ENCODE peak calls at places on chromosomes 5 and 9, in ten cellular contexts. A is effector memory CD4-positive, alpha-beta T cell; O is neural progenitor cell; M is mucosa of descending colon; G is hepatocyte; C is fibroblast of lung; R is pancreas; H is PC-3; U is heart left ventricle; S is naive thymus-derived CD4-positive, alpha-beta T cell. W is an unnamed sample.

GRCh38 chr5:180172447-180173197 is 36.4 kb downstream of the RASGEF1C start:
- DNase-seq in A (no peak), O (no peak), M (no peak), G (peak; percentile 67), C (no peak), R (no peak), H (no peak), U (peak; percentile 62), S (no peak), W (no peak)

GRCh38 chr5:90097082-90097477 is 312.5 kb downstream of the CETN3 start:
- DNase-seq in A (no peak), O (no peak), M (no peak), G (no peak), C (no peak), R (no peak), H (no peak), U (no peak), S (no peak), W (no peak)

GRCh38 chr5:172828911-172829431 is 5.1 kb upstream of the ERGIC1 start:
- DNase-seq in A (no peak), O (no peak), M (no peak), G (no peak), C (peak; percentile 54), R (no peak), H (peak; percentile 29), U (no peak), S (no peak), W (no peak)

GRCh38 chr5:73218552-73219171 is 45.7 kb downstream of the TMEM174 start:
- DNase-seq in A (no peak), O (peak; percentile 34), M (no peak), G (peak; percentile 42), C (peak; percentile 53), R (no peak), H (peak; percentile 58), U (no peak), S (no peak), W (no peak)

GRCh38 chr9:37011530-37011929 is 22.5 kb downstream of the PAX5 start:
- DNase-seq in A (no peak), O (no peak), M (no peak), G (no peak), C (no peak), R (no peak), H (no peak), U (no peak), S (no peak), W (no peak)

GRCh38 chr9:4967521-4967920 is 17.6 kb upstream of the JAK2 start:
- DNase-seq in A (no peak), O (no peak), M (no peak), G (no peak), C (no peak), R (no peak), H (no peak), U (no peak), S (no peak), W (no peak)

GRCh38 chr5:173302546-173303155 is 25.6 kb downstream of the STC2 start:
- DNase-seq in A (no peak), O (peak; percentile 37), M (no peak), G (no peak), C (peak; percentile 87), R (no peak), H (peak; percentile 96), U (no peak), S (no peak), W (no peak)

GRCh38 chr5:138179277-138179857 is 455 bp downstream of the KIF20A start:
- DNase-seq in A (no peak), O (peak; percentile 48), M (no peak), G (peak; percentile 10), C (peak; percentile 4), R (no peak), H (no peak), U (no peak), S (no peak), W (peak; percentile 30)

GRCh38 chr5:136374003-136374402 is 8.7 kb upstream of the TRPC7 start:
- DNase-seq in A (no peak), O (peak; percentile 45), M (no peak), G (peak; percentile 30), C (peak; percentile 21), R (no peak), H (peak; percentile 64), U (no peak), S (no peak), W (no peak)

GRCh38 chr5:65837139-65837538 is 89.2 kb upstream of the ERBIN start:
- DNase-seq in A (no peak), O (no peak), M (no peak), G (no peak), C (peak; percentile 92), R (no peak), H (peak; percentile 38), U (no peak), S (no peak), W (no peak)

GRCh38 chr9:19510907-19511306 is 102.1 kb downstream of the ACER2 start:
- DNase-seq in A (no peak), O (no peak), M (no peak), G (no peak), C (no peak), R (no peak), H (no peak), U (no peak), S (no peak), W (no peak)

DNA sequence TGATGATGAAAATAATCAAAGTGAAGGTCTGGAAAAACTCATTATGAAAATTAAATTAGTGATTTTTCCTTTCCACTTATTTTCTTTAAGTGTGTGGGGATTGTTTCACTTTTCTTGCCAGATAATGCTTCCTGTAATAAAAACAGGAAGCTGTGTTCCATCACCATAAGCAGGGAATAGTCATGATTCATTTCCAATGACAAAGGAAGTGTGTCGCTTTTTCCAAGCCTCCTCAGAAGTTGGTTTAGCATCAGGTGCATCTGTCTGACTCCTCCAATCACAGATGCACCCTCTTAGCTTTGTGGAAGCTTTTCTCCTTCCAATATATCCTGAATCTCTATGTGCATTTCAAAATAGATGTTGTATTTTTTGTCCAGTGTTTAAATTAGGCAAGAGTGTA is 2068.7 kb downstream of the MAT2B start:
- DNase-seq in A (no peak), O (no peak), M (no peak), G (no peak), C (no peak), R (no peak), H (no peak), U (no peak), S (no peak), W (no peak)
- H3K9me3 ChIP-seq in A (peaks cover 5% of the 10 kb centered on the region), O (no peaks in the 10 kb centered on the region), M (peaks cover 5% of the 10 kb centered on the region), G (no peaks in the 10 kb centered on the region), C (no peaks in the 10 kb centered on the region), R (no peaks in the 10 kb centered on the region), H (no peaks in the 10 kb centered on the region), U (no peaks in the 10 kb centered on the region), S (no peaks in the 10 kb centered on the region), W (no peaks in the 10 kb centered on the region)

DNA sequence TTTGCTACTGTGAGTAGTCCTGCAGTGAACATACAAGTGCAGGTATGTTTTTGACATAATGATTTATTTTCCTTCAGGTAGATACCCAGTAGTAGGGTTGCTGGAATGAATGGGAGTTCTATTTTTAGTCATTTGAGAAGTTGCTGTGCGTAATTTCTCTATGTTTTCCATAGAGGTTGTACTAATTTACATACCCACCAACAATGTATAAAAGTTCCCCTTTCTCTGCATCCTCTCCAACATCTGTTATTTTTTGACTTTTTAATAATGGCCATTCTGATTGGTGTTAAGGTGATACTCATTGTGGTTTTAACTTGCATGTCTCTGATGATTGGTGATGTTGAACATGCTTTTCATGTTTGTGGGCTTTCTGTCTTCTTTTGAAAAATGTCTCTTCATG is 64.7 kb upstream of the CTSL start:
- DNase-seq in A (no peak), O (no peak), M (no peak), G (no peak), C (peak; percentile 25), R (no peak), H (no peak), U (no peak), S (no peak), W (no peak)
- H3K9me3 ChIP-seq in A (no peaks in the 10 kb centered on the region), O (no peaks in the 10 kb centered on the region), M (no peaks in the 10 kb centered on the region), G (no peaks in the 10 kb centered on the region), C (no peaks in the 10 kb centered on the region), R (no peaks in the 10 kb centered on the region), H (no peaks in the 10 kb centered on the region), U (no peaks in the 10 kb centered on the region), S (no peaks in the 10 kb centered on the region), W (no peaks in the 10 kb centered on the region)

GRCh38 chr5:2902742-2903297 is 151.3 kb upstream of the IRX2 start:
- DNase-seq in A (no peak), O (no peak), M (no peak), G (no peak), C (no peak), R (no peak), H (no peak), U (no peak), S (no peak), W (no peak)

GRCh38 chr5:2902186-2902585 is 150.7 kb upstream of the IRX2 start:
- DNase-seq in A (no peak), O (no peak), M (no peak), G (no peak), C (no peak), R (no peak), H (no peak), U (no peak), S (no peak), W (no peak)

GRCh38 chr5:2900360-2900759 is 148.9 kb upstream of the IRX2 start:
- DNase-seq in A (no peak), O (no peak), M (no peak), G (no peak), C (no peak), R (no peak), H (no peak), U (no peak), S (no peak), W (no peak)

GRCh38 chr5:2901096-2901495 is 149.6 kb upstream of the IRX2 start:
- DNase-seq in A (no peak), O (no peak), M (no peak), G (no peak), C (no peak), R (no peak), H (no peak), U (no peak), S (no peak), W (no peak)

DNA sequence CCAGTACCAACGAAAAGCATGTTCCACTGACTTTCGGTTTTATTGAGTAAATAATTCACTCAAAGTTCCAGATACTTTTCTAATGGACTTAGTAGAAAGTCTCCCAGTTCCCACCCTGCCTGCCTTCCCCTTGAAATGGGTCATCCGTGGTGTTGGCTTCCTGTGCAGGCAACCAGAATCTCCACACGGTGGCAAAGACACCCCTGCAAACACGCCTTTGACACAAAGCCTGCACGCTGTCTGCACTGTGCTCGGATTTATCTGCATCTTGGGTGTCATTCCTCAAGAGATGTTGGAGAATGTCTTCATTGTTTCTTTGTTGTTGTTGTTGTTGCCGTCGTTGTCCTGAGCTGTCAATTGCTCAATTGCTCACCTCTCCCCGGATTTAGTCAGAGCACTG is 150.0 kb upstream of the IRX2 start:
- DNase-seq in A (no peak), O (no peak), M (no peak), G (no peak), C (no peak), R (no peak), H (no peak), U (no peak), S (no peak), W (peak; percentile 23)
- H3K9me3 ChIP-seq in A (no peaks in the 10 kb centered on the region), O (no peaks in the 10 kb centered on the region), M (peaks cover 30% of the 10 kb centered on the region), G (no peaks in the 10 kb centered on the region), C (no peaks in the 10 kb centered on the region), R (no peaks in the 10 kb centered on the region), H (peaks cover 3% of the 10 kb centered on the region), U (no peaks in the 10 kb centered on the region), S (no peaks in the 10 kb centered on the region), W (no peaks in the 10 kb centered on the region)

DNA sequence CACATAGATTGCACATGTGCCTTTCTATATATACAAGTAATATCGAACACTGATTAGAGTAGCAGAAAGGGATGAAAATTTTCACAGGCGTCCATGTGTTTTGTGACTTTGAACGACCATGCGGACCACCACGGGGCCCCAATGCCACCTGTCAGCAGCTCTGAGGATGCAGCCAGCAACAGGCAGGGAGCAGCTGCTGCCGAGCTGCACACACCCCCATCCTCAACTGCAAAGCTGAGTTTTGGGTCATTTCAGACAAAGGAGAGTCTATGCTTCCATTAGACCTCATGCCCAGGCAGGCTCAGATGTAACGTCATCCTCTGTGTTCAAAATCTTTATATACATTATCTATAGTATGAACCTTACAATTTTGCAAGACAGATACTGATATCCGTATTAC is 503.8 kb downstream of the IRX1 start:
- DNase-seq in A (no peak), O (no peak), M (no peak), G (no peak), C (no peak), R (no peak), H (no peak), U (no peak), S (no peak), W (no peak)
- H3K9me3 ChIP-seq in A (no peaks in the 10 kb centered on the region), O (no peaks in the 10 kb centered on the region), M (peaks cover 20% of the 10 kb centered on the region), G (no peaks in the 10 kb centered on the region), C (no peaks in the 10 kb centered on the region), R (no peaks in the 10 kb centered on the region), H (peaks cover 6% of the 10 kb centered on the region), U (no peaks in the 10 kb centered on the region), S (no peaks in the 10 kb centered on the region), W (no peaks in the 10 kb centered on the region)

W was measured in DND-41.